ENCODE peak calls at places on chromosomes 16 and 17, in six cellular contexts. Z, B, L, D, A and N are unnamed samples.

GRCh38 chr16:69796285-69797118 is 34.4 kb downstream of the WWP2 start:
- DNase-seq in Z (peak; percentile 70), B (peak; percentile 36), L (peak; percentile 57), D (no peak), A (peak; percentile 77), N (peak; percentile 54)

GRCh38 chr17:30950669-30951399 is 20.0 kb upstream of the RNF135 start:
- DNase-seq in Z (no peak), B (no peak), L (peak; percentile 56), D (peak; percentile 92), A (peak; percentile 93), N (no peak)

GRCh38 chr16:70738083-70738977 is 52.5 kb upstream of the MTSS2 start:
- DNase-seq in Z (peak; percentile 26), B (peak; percentile 55), L (peak; percentile 86), D (no peak), A (peak; percentile 93), N (peak; percentile 55)

GRCh38 chr16:53449816-53450517 is 15.7 kb downstream of the RBL2 start:
- DNase-seq in Z (peak; percentile 63), B (no peak), L (no peak), D (no peak), A (no peak), N (peak; percentile 19)

GRCh38 chr17:50956750-50957523 is 90.8 kb upstream of the TOB1 start:
- DNase-seq in Z (peak; percentile 73), B (peak; percentile 70), L (peak; percentile 82), D (peak; percentile 67), A (peak; percentile 54), N (peak; percentile 73)

GRCh38 chr16:679808-680624 is at the start of gene STUB1:
- DNase-seq in Z (peak; percentile 91), B (peak; percentile 98), L (peak; percentile 95), D (peak; percentile 75), A (peak; percentile 80), N (peak; percentile 92)

GRCh38 chr16:371729-372521 is 1.6 kb upstream of the MRPL28 start:
- DNase-seq in Z (no peak), B (no peak), L (peak; percentile 68), D (no peak), A (no peak), N (no peak)

GRCh38 chr16:65117701-65118448 is 4.0 kb downstream of the CDH11 start:
- DNase-seq in Z (peak; percentile 75), B (peak; percentile 71), L (peak; percentile 72), D (no peak), A (peak; percentile 90), N (peak; percentile 62)

GRCh38 chr17:76529224-76529642 is 8.3 kb downstream of the CYGB start:
- DNase-seq in Z (peak; percentile 50), B (no peak), L (peak; percentile 71), D (no peak), A (peak; percentile 88), N (no peak)

GRCh38 chr17:45195424-45195823 is 26.3 kb upstream of the FMNL1 start:
- DNase-seq in Z (no peak), B (no peak), L (no peak), D (no peak), A (no peak), N (no peak)

GRCh38 chr16:81940781-81941560 is 70.3 kb downstream of the SDR42E1 start:
- DNase-seq in Z (no peak), B (no peak), L (no peak), D (no peak), A (peak; percentile 64), N (no peak)

GRCh38 chr17:54085934-54086333 is 263.2 kb downstream of the KIF2B start:
- DNase-seq in Z (no peak), B (peak; percentile 33), L (no peak), D (no peak), A (no peak), N (no peak)

GRCh38 chr17:15026088-15026487 is 239.0 kb downstream of the PMP22 start:
- DNase-seq in Z (no peak), B (no peak), L (no peak), D (no peak), A (no peak), N (no peak)

GRCh38 chr16:50067290-50067853 is 1.6 kb downstream of the HEATR3 start:
- DNase-seq in Z (peak; percentile 71), B (peak; percentile 23), L (peak; percentile 56), D (no peak), A (peak; percentile 74), N (peak; percentile 43)

GRCh38 chr17:2776589-2777241 is 19.5 kb upstream of the RAP1GAP2 start:
- DNase-seq in Z (no peak), B (peak; percentile 82), L (peak; percentile 44), D (no peak), A (no peak), N (no peak)

GRCh38 chr17:65561394-65562205 is at the start of gene AXIN2:
- DNase-seq in Z (peak; percentile 93), B (peak; percentile 90), L (peak; percentile 90), D (no peak), A (peak; percentile 85), N (peak; percentile 96)
- TF ChIP-seq CTCF in Z (peak; percentile 45), B (no peak), L (peak; percentile 19), D (no peak), A (no peak), N (no peak)

DNA sequence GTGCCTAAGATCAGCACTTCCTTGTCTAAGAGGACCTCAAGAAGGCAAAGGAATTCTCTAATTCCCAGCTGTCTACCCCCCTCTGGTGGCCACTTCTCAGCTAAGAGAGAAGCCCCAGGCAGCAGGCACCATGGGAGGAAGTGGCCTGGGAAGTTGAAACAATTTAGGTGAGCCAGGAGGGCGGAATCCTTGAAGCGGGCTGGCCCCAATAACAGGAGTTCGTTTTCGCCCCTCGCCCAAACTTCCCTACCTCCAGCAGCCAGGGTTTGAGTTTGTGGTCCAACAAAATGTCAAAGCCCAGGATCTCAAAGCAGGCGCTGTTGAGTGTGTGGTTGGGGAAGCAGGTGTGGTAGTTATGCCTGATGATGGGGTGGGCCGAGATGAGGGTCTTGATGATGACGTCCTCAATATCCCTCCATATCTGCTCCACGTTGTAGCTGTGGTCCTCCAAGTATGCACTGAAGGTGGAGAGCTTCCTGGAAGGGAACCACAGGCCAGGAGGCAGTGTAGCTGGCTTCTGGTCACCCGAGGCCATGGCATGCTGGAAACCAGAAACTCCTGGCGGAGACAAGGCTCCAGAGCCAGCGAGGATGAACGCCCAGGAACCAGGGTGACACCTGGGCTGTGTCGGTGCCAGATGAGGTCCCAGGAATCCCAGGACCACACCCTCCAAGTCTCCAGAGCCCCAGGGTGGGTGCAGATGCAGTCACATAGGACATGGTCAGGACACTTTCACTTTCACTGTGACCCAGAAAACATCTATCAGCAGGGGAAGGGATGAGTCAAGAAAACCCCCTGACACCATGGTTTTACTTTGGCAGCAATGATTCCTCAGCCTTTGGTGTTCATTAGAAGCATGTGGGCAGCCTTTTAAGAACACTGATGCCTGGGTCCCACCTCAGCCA is 25.6 kb downstream of the TTLL6 start:
- DNase-seq in Z (peak; percentile 21), B (peak; percentile 80), L (peak; percentile 66), D (no peak), A (peak; percentile 79), N (peak; percentile 65)
- TF ChIP-seq CTCF in Z (peak; percentile 70), B (peak; percentile 73), L (peak; percentile 77), D (peak; percentile 72), A (peak; percentile 91), N (peak; percentile 54)

DNA sequence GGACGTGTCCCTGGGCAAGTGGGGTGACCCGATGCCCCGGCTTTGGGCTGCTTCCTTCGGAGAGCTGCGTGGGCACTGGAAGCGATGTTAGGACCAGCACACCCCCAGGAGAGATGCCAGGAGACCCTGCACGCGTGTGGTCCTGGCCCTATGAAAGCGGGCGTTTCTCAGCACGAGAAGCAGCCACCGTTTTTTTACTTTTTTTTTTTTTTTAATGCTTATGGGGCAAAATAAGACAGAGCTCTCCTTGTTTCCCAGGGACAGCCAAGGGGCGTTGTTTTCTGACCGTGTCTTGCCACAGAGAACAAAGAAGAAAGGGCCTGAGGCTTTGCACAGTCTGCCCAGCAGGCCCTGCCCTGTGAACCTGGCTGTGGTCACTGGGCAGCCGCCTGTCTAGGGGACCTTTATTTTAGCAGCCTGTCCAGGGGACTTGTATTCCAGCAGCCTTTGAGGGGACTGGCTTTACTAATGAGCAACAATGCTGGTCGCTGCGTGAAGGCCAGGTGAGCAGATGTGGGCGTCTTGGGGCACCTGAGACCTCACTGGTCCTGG is 996 bp downstream of the SLC25A10 start:
- DNase-seq in Z (no peak), B (no peak), L (no peak), D (no peak), A (no peak), N (no peak)
- TF ChIP-seq CTCF in Z (no peak), B (no peak), L (no peak), D (no peak), A (no peak), N (no peak)

GRCh38 chr16:55710466-55710865 is 54.7 kb downstream of the SLC6A2 start:
- DNase-seq in Z (no peak), B (peak; percentile 39), L (no peak), D (no peak), A (no peak), N (no peak)

GRCh38 chr16:55709801-55710200 is 54.0 kb downstream of the SLC6A2 start:
- DNase-seq in Z (no peak), B (no peak), L (no peak), D (no peak), A (no peak), N (no peak)

GRCh38 chr16:55713103-55713502 is 57.3 kb downstream of the SLC6A2 start:
- DNase-seq in Z (no peak), B (no peak), L (no peak), D (no peak), A (no peak), N (no peak)

GRCh38 chr16:55717326-55717725 is 61.5 kb downstream of the SLC6A2 start:
- DNase-seq in Z (no peak), B (no peak), L (no peak), D (no peak), A (no peak), N (no peak)

DNA sequence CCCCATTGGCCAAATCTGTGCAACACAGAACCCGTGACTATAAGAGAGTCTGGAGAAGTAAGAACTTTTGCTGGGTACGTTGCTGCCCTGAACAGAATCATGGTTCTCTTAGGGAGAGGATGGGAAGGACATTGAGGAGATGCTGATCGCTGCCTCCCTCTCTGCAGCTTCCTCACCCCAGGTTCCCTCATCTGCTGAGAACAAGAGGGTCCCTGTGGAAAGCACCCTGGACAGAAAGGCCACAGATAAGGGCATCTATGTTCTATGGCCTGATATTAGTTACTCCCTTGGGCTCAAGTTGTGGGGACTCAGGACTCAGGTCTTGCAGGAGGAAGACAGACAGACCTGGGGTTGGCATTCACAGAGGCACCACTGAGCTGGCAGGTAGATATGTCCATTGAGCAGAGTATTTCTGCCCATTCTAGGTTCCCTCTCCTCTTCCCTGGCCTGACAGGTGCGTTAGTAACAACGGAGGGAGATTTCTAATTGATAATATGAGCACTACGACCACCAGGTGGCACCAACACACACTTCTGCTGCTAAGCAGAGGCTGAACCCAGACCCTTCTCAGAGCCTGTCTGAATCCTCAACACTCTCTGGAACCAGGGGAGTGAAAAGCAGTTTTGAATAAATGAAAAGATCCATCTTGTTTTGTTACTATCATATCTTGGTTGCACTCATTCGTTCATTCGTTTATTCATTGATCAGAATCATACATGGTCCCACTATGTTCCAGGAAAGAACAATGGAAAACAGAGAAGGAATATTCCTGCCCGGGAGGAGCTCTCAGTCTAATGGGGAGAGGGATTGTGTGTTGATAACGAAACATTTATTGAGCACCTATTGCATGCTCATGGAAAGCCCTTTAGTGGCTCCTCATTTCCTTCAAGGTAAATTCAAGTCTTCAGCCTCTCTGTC is 56.4 kb downstream of the SLC6A2 start:
- DNase-seq in Z (peak; percentile 63), B (peak; percentile 81), L (peak; percentile 86), D (peak; percentile 59), A (peak; percentile 45), N (peak; percentile 53)
- TF ChIP-seq CTCF in Z (peak; percentile 85), B (peak; percentile 72), L (peak; percentile 80), D (peak; percentile 85), A (peak; percentile 58), N (peak; percentile 71)